ENCODE peak calls at places on chromosomes 3 and 15, in ten cellular contexts. S, M, E, G, A, I, Q, L, B and N are unnamed samples.

GRCh38 chr3:25594007-25594502 is 70.7 kb downstream of the TOP2B start:
- DNase-seq in A (peak; percentile 29), S (peak; percentile 86), Q (peak; percentile 16), I (peak; percentile 78), M (peak; percentile 83), E (peak; percentile 80), L (peak; percentile 68), B (peak; percentile 78), G (peak; percentile 55), N (no peak)

GRCh38 chr3:46628980-46629379 is 16.7 kb downstream of the FAM240A start:
- DNase-seq in I (no peak), A (no peak), B (no peak), S (no peak), G (peak; percentile 53), M (no peak), L (no peak), Q (no peak), E (peak; percentile 61), N (no peak)

GRCh38 chr15:68553994-68554715 is 24.6 kb upstream of the CORO2B start:
- DNase-seq in Q (peak; percentile 58), L (no peak), E (peak; percentile 61), B (peak; percentile 88), S (peak; percentile 65), M (peak; percentile 93), A (peak; percentile 54), G (peak; percentile 90), I (peak; percentile 39), N (peak; percentile 72)

GRCh38 chr3:124786491-124787241 is 56.4 kb downstream of the UMPS start:
- DNase-seq in I (peak; percentile 67), B (peak; percentile 68), Q (no peak), M (no peak), S (peak; percentile 56), G (no peak), A (peak; percentile 8), E (peak; percentile 63), L (peak; percentile 52), N (no peak)

GRCh38 chr3:159771865-159772611 is 216.6 kb upstream of the IL12A start:
- DNase-seq in A (no peak), E (no peak), M (no peak), S (no peak), L (no peak), G (no peak), I (no peak), B (peak; percentile 45), Q (no peak), N (no peak)

GRCh38 chr15:59371458-59372351 is 966 bp downstream of the MYO1E start:
- DNase-seq in E (peak; percentile 65), M (no peak), B (peak; percentile 56), A (no peak), G (peak; percentile 66), Q (no peak), S (no peak), I (no peak), L (no peak), N (no peak)

GRCh38 chr3:165796701-165797100 is 40.5 kb downstream of the BCHE start:
- DNase-seq in I (no peak), E (no peak), L (no peak), Q (no peak), A (no peak), M (no peak), B (no peak), G (no peak), S (no peak), N (no peak)

GRCh38 chr3:15860014-15860934 is 62.5 kb upstream of the ANKRD28 start:
- DNase-seq in M (peak; percentile 66), E (peak; percentile 72), B (peak; percentile 69), S (peak; percentile 40), A (peak; percentile 49), G (peak; percentile 74), I (peak; percentile 53), L (peak; percentile 38), Q (no peak), N (peak; percentile 84)

GRCh38 chr3:26102376-26103110 is 312.7 kb downstream of the OXSM start:
- DNase-seq in G (no peak), I (no peak), S (no peak), E (no peak), A (no peak), M (peak; percentile 84), L (no peak), Q (no peak), B (no peak), N (no peak)

GRCh38 chr15:49185473-49185872 is 15.4 kb downstream of the GALK2 start:
- DNase-seq in S (no peak), I (no peak), Q (no peak), B (no peak), E (no peak), L (no peak), G (no peak), M (no peak), A (no peak), N (no peak)

GRCh38 chr3:12566976-12567375 is 10.1 kb downstream of the MKRN2 start:
- DNase-seq in L (no peak), S (no peak), B (no peak), M (no peak), G (no peak), I (no peak), Q (no peak), A (no peak), E (no peak), N (no peak)

GRCh38 chr15:99450896-99451358 is 114.9 kb upstream of the MEF2A start:
- DNase-seq in M (no peak), I (peak; percentile 86), E (peak; percentile 52), S (no peak), B (no peak), L (peak; percentile 78), G (peak; percentile 40), Q (peak; percentile 42), A (no peak), N (no peak)

GRCh38 chr15:58065445-58066041 is at the start of gene ALDH1A2:
- DNase-seq in S (no peak), B (no peak), Q (no peak), M (no peak), I (no peak), E (no peak), G (peak; percentile 71), A (no peak), L (no peak), N (peak; percentile 62)

GRCh38 chr3:55169608-55170010 is 241.8 kb upstream of the LRTM1 start:
- DNase-seq in G (no peak), I (peak; percentile 100), A (no peak), E (peak; percentile 97), Q (no peak), S (peak; percentile 99), L (peak; percentile 100), M (no peak), B (peak; percentile 66), N (no peak)

GRCh38 chr3:24119321-24119751 is 174.2 kb downstream of the NR1D2 start:
- DNase-seq in G (no peak), S (peak; percentile 36), I (peak; percentile 60), M (no peak), B (peak; percentile 94), L (peak; percentile 53), E (peak; percentile 87), Q (no peak), A (peak; percentile 8), N (no peak)

GRCh38 chr15:48954538-48954937 is 9.2 kb downstream of the SHC4 start:
- DNase-seq in I (peak; percentile 67), S (no peak), Q (no peak), L (peak; percentile 52), B (peak; percentile 20), E (peak; percentile 72), A (no peak), M (no peak), G (peak; percentile 9), N (peak; percentile 60)

GRCh38 chr3:15800780-15801179 is 3.0 kb upstream of the ANKRD28 start:
- DNase-seq in B (no peak), E (no peak), I (peak; percentile 32), Q (no peak), S (no peak), L (no peak), A (no peak), M (no peak), G (no peak), N (no peak)

GRCh38 chr15:72585659-72586058 is 68.8 kb upstream of the GOLGA6B start:
- DNase-seq in I (peak; percentile 25), S (peak; percentile 21), B (peak; percentile 13), E (peak; percentile 44), A (no peak), Q (no peak), M (no peak), L (peak; percentile 7), G (no peak), N (no peak)

GRCh38 chr3:126636436-126636835 is 18.5 kb downstream of the TXNRD3 start:
- DNase-seq in G (no peak), L (no peak), S (no peak), E (no peak), B (no peak), A (no peak), I (no peak), Q (no peak), M (no peak), N (no peak)

GRCh38 chr15:66580643-66581042 is 14.8 kb upstream of the LCTL start:
- DNase-seq in I (peak; percentile 38), E (peak; percentile 64), M (no peak), L (peak; percentile 12), B (no peak), S (peak; percentile 36), G (no peak), A (no peak), Q (no peak), N (no peak)
- H2AFZ ChIP-seq in I (no peak overlapping the region), E (peak overlapping the region; percentile 38), M (no peak overlapping the region), L (no peak overlapping the region), B (no peak overlapping the region), S (no peak overlapping the region), G (no peak overlapping the region), A (no peak overlapping the region), Q (no peak overlapping the region), N (no peak overlapping the region)

DNA sequence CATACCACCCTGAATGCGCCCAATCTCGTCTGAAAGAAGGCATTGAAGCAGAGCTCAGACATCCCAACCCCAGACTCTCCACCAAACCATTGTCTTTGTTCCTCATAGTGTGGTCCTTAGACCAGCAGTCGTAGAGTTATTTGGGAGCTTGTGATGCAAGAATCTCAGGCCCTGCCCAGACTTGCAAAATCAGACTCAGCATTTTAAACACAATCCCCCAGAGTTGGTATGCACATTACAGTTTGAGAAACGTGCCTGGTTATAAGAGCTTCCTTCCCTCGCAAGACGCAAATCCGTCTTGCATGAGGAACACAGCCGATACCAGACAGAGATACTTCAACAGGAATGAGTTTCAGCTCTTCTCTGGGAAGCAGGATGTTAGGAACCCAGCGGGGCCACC is 38.9 kb upstream of the IREB2 start:
- DNase-seq in Q (no peak), I (no peak), B (no peak), A (no peak), G (no peak), L (no peak), S (no peak), E (no peak), M (no peak), N (no peak)
- H3K9ac ChIP-seq in Q (no peak overlapping the region), I (no peak overlapping the region), B (no peak overlapping the region), A (no peak overlapping the region), G (no peak overlapping the region), L (no peak overlapping the region), S (no peak overlapping the region), E (no peak overlapping the region), M (no peak overlapping the region), N (no peak overlapping the region)

GRCh38 chr3:117036259-117036799 is 326.8 kb downstream of the TUSC7 start:
- DNase-seq in I (peak; percentile 63), B (no peak), M (peak; percentile 44), G (no peak), A (no peak), L (peak; percentile 47), S (peak; percentile 81), Q (no peak), E (peak; percentile 71), N (no peak)
- H2AFZ ChIP-seq in I (no peak overlapping the region), B (no peak overlapping the region), M (no peak overlapping the region), G (no peak overlapping the region), A (no peak overlapping the region), L (no peak overlapping the region), S (no peak overlapping the region), Q (no peak overlapping the region), E (peak overlapping the region; percentile 58), N (no peak overlapping the region)

GRCh38 chr3:180018588-180018987 is 18.1 kb downstream of the PEX5L start:
- DNase-seq in Q (no peak), B (peak; percentile 10), G (peak; percentile 48), M (peak; percentile 50), A (no peak), S (no peak), L (no peak), I (no peak), E (no peak), N (peak; percentile 30)
- H3K9ac ChIP-seq in Q (no peak overlapping the region), B (no peak overlapping the region), G (no peak overlapping the region), M (no peak overlapping the region), A (no peak overlapping the region), S (no peak overlapping the region), L (no peak overlapping the region), I (no peak overlapping the region), E (no peak overlapping the region), N (no peak overlapping the region)